ENCODE peak calls at places on chromosomes 1 and 21, in four cellular contexts. One of them, this sample, is unnamed.
A peak's percentile ranks its signal among the peaks of the same experiment; 100 is the strongest.

GRCh38 chr1:235601087-235601486 is 48.5 kb downstream of the GNG4 start:
- DNase-seq in activated CD4-positive, alpha-beta T cell treated with anti-CD3 and anti-CD28 coated beads for 1 hour: no peak
- DNase-seq in CD4-positive, alpha-beta memory T cell: no peak
- DNase-seq in hippocampal formation: no peak
- DNase-seq in this sample: no peak

GRCh38 chr1:91900538-91900937 is 14.6 kb upstream of the TGFBR3 start:
- DNase-seq in activated CD4-positive, alpha-beta T cell treated with anti-CD3 and anti-CD28 coated beads for 1 hour: no peak
- DNase-seq in CD4-positive, alpha-beta memory T cell: no peak
- DNase-seq in hippocampal formation: no peak
- DNase-seq in this sample: no peak

GRCh38 chr1:238596703-238597102 is 706.0 kb upstream of the ZP4 start:
- DNase-seq in activated CD4-positive, alpha-beta T cell treated with anti-CD3 and anti-CD28 coated beads for 1 hour: no peak
- DNase-seq in CD4-positive, alpha-beta memory T cell: no peak
- DNase-seq in hippocampal formation: no peak
- DNase-seq in this sample: no peak

GRCh38 chr1:7300893-7301292 is 470.2 kb upstream of the VAMP3 start:
- DNase-seq in activated CD4-positive, alpha-beta T cell treated with anti-CD3 and anti-CD28 coated beads for 1 hour: no peak
- DNase-seq in CD4-positive, alpha-beta memory T cell: no peak
- DNase-seq in hippocampal formation: no peak
- DNase-seq in this sample: no peak

GRCh38 chr1:24897263-24898151 is 32.6 kb downstream of the RUNX3 start:
- DNase-seq in activated CD4-positive, alpha-beta T cell treated with anti-CD3 and anti-CD28 coated beads for 1 hour: peak; percentile 7
- DNase-seq in CD4-positive, alpha-beta memory T cell: no peak
- DNase-seq in hippocampal formation: no peak
- DNase-seq in this sample: no peak

GRCh38 chr21:46619846-46620245 is 15.0 kb upstream of the S100B start:
- DNase-seq in activated CD4-positive, alpha-beta T cell treated with anti-CD3 and anti-CD28 coated beads for 1 hour: no peak
- DNase-seq in CD4-positive, alpha-beta memory T cell: no peak
- DNase-seq in hippocampal formation: no peak
- DNase-seq in this sample: no peak

GRCh38 chr1:219472596-219472995 is 140.3 kb downstream of the ZC3H11B start:
- DNase-seq in activated CD4-positive, alpha-beta T cell treated with anti-CD3 and anti-CD28 coated beads for 1 hour: no peak
- DNase-seq in CD4-positive, alpha-beta memory T cell: no peak
- DNase-seq in hippocampal formation: no peak
- DNase-seq in this sample: no peak

GRCh38 chr1:89771991-89772560 is 48.8 kb upstream of the LRRC8D start:
- DNase-seq in activated CD4-positive, alpha-beta T cell treated with anti-CD3 and anti-CD28 coated beads for 1 hour: no peak
- DNase-seq in CD4-positive, alpha-beta memory T cell: no peak
- DNase-seq in hippocampal formation: no peak
- DNase-seq in this sample: no peak

GRCh38 chr1:61083799-61084385 is 1.5 kb downstream of the NFIA start:
- DNase-seq in activated CD4-positive, alpha-beta T cell treated with anti-CD3 and anti-CD28 coated beads for 1 hour: no peak
- DNase-seq in CD4-positive, alpha-beta memory T cell: no peak
- DNase-seq in hippocampal formation: peak; percentile 65
- DNase-seq in this sample: no peak

GRCh38 chr1:94542088-94542671 is 621 bp upstream of the F3 start:
- DNase-seq in activated CD4-positive, alpha-beta T cell treated with anti-CD3 and anti-CD28 coated beads for 1 hour: no peak
- DNase-seq in CD4-positive, alpha-beta memory T cell: no peak
- DNase-seq in hippocampal formation: no peak
- DNase-seq in this sample: no peak

GRCh38 chr1:119659628-119660027 is 11.6 kb upstream of the ZNF697 start:
- DNase-seq in activated CD4-positive, alpha-beta T cell treated with anti-CD3 and anti-CD28 coated beads for 1 hour: no peak
- DNase-seq in CD4-positive, alpha-beta memory T cell: no peak
- DNase-seq in hippocampal formation: no peak
- DNase-seq in this sample: no peak

GRCh38 chr1:198125995-198126758 is 30.6 kb upstream of the NEK7 start:
- DNase-seq in activated CD4-positive, alpha-beta T cell treated with anti-CD3 and anti-CD28 coated beads for 1 hour: no peak
- DNase-seq in CD4-positive, alpha-beta memory T cell: no peak
- DNase-seq in hippocampal formation: no peak
- DNase-seq in this sample: no peak